ENCODE peak calls at places on chromosomes 16 and 17, in six cellular contexts. One of them, this sample, is unnamed.

GRCh38 chr17:8041249-8041928 is 2.5 kb downstream of the ALOX15B start:
- DNase-seq in IMR-90: peak
- DNase-seq in GM12878: no peak
- DNase-seq in A549: peak
- DNase-seq in SK-N-SH: peak
- DNase-seq in K562: peak
- DNase-seq in this sample: peak

GRCh38 chr17:40433551-40434384 is 9.5 kb upstream of the IGFBP4 start:
- DNase-seq in IMR-90: no peak
- DNase-seq in GM12878: no peak
- DNase-seq in A549: no peak
- DNase-seq in SK-N-SH: peak
- DNase-seq in K562: peak
- DNase-seq in this sample: no peak

GRCh38 chr16:30027588-30028437 is 3.3 kb downstream of the TLCD3B start:
- DNase-seq in IMR-90: no peak
- DNase-seq in GM12878: no peak
- DNase-seq in A549: no peak
- DNase-seq in SK-N-SH: no peak
- DNase-seq in K562: no peak
- DNase-seq in this sample: no peak

GRCh38 chr16:87581867-87582220 is 20.5 kb upstream of the JPH3 start:
- DNase-seq in IMR-90: peak
- DNase-seq in GM12878: no peak
- DNase-seq in A549: peak
- DNase-seq in SK-N-SH: peak
- DNase-seq in K562: peak
- DNase-seq in this sample: peak

GRCh38 chr17:59464246-59464645 is 101.2 kb upstream of the DHX40 start:
- DNase-seq in IMR-90: no peak
- DNase-seq in GM12878: no peak
- DNase-seq in A549: no peak
- DNase-seq in SK-N-SH: no peak
- DNase-seq in K562: no peak
- DNase-seq in this sample: no peak

GRCh38 chr16:11134722-11135121 is 121.3 kb downstream of the SOCS1 start:
- DNase-seq in IMR-90: no peak
- DNase-seq in GM12878: no peak
- DNase-seq in A549: no peak
- DNase-seq in SK-N-SH: no peak
- DNase-seq in K562: no peak
- DNase-seq in this sample: no peak

GRCh38 chr17:81966343-81967243 is 5.6 kb upstream of the NOTUM start:
- DNase-seq in IMR-90: peak
- DNase-seq in GM12878: no peak
- DNase-seq in A549: no peak
- DNase-seq in SK-N-SH: peak
- DNase-seq in K562: no peak
- DNase-seq in this sample: peak

GRCh38 chr17:28227278-28228108 is 91.5 kb upstream of the TMEM97 start:
- DNase-seq in IMR-90: no peak
- DNase-seq in GM12878: no peak
- DNase-seq in A549: peak
- DNase-seq in SK-N-SH: peak
- DNase-seq in K562: no peak
- DNase-seq in this sample: no peak

GRCh38 chr17:12081720-12082119 is 61.0 kb downstream of the MAP2K4 start:
- DNase-seq in IMR-90: no peak
- DNase-seq in GM12878: no peak
- DNase-seq in A549: no peak
- DNase-seq in SK-N-SH: no peak
- DNase-seq in K562: no peak
- DNase-seq in this sample: no peak

GRCh38 chr17:33291248-33292183 is 1.6 kb downstream of the ASIC2 start:
- DNase-seq in IMR-90: peak
- DNase-seq in GM12878: no peak
- DNase-seq in A549: peak
- DNase-seq in SK-N-SH: peak
- DNase-seq in K562: no peak
- DNase-seq in this sample: no peak

GRCh38 chr17:27980035-27980434 is 62.4 kb upstream of the NLK start:
- DNase-seq in IMR-90: peak
- DNase-seq in GM12878: no peak
- DNase-seq in A549: peak
- DNase-seq in SK-N-SH: no peak
- DNase-seq in K562: no peak
- DNase-seq in this sample: no peak

GRCh38 chr16:14523632-14524031 is 106.4 kb downstream of the PARN start:
- DNase-seq in IMR-90: no peak
- DNase-seq in GM12878: no peak
- DNase-seq in A549: no peak
- DNase-seq in SK-N-SH: no peak
- DNase-seq in K562: no peak
- DNase-seq in this sample: peak

GRCh38 chr16:29765167-29766032 is 12.7 kb upstream of the ZG16 start:
- DNase-seq in IMR-90: no peak
- DNase-seq in GM12878: no peak
- DNase-seq in A549: no peak
- DNase-seq in SK-N-SH: no peak
- DNase-seq in K562: no peak
- DNase-seq in this sample: peak

GRCh38 chr17:17024778-17025300 is 17.4 kb upstream of the MPRIP start:
- DNase-seq in IMR-90: no peak
- DNase-seq in GM12878: no peak
- DNase-seq in A549: no peak
- DNase-seq in SK-N-SH: peak
- DNase-seq in K562: no peak
- DNase-seq in this sample: no peak

GRCh38 chr17:8226536-8227237 is 16.3 kb upstream of the AURKB start:
- DNase-seq in IMR-90: peak
- DNase-seq in GM12878: peak
- DNase-seq in A549: peak
- DNase-seq in SK-N-SH: peak
- DNase-seq in K562: peak
- DNase-seq in this sample: no peak

GRCh38 chr17:3809135-3809534 is 8.1 kb upstream of the ITGAE start:
- DNase-seq in IMR-90: no peak
- DNase-seq in GM12878: no peak
- DNase-seq in A549: no peak
- DNase-seq in SK-N-SH: no peak
- DNase-seq in K562: no peak
- DNase-seq in this sample: no peak

GRCh38 chr16:81447383-81448101 is 2.9 kb downstream of the CMIP start:
- DNase-seq in IMR-90: no peak
- DNase-seq in GM12878: no peak
- DNase-seq in A549: peak
- DNase-seq in SK-N-SH: no peak
- DNase-seq in K562: no peak
- DNase-seq in this sample: peak

GRCh38 chr16:80197790-80198201 is 343.0 kb upstream of the DYNLRB2 start:
- DNase-seq in IMR-90: peak
- DNase-seq in GM12878: no peak
- DNase-seq in A549: peak
- DNase-seq in SK-N-SH: no peak
- DNase-seq in K562: no peak
- DNase-seq in this sample: peak

GRCh38 chr16:29863669-29863984 is 601 bp upstream of the CDIPT start:
- DNase-seq in IMR-90: no peak
- DNase-seq in GM12878: no peak
- DNase-seq in A549: no peak
- DNase-seq in SK-N-SH: no peak
- DNase-seq in K562: no peak
- DNase-seq in this sample: no peak

GRCh38 chr17:77840156-77840555 is 118.3 kb upstream of the TNRC6C start:
- DNase-seq in IMR-90: peak
- DNase-seq in GM12878: no peak
- DNase-seq in A549: no peak
- DNase-seq in SK-N-SH: no peak
- DNase-seq in K562: peak
- DNase-seq in this sample: no peak

GRCh38 chr17:77842148-77842905 is 116.2 kb upstream of the TNRC6C start:
- DNase-seq in IMR-90: peak
- DNase-seq in GM12878: no peak
- DNase-seq in A549: no peak
- DNase-seq in SK-N-SH: no peak
- DNase-seq in K562: no peak
- DNase-seq in this sample: no peak

GRCh38 chr17:77842906-77843249 is 115.6 kb upstream of the TNRC6C start:
- DNase-seq in IMR-90: no peak
- DNase-seq in GM12878: no peak
- DNase-seq in A549: no peak
- DNase-seq in SK-N-SH: no peak
- DNase-seq in K562: no peak
- DNase-seq in this sample: no peak

GRCh38 chr17:77840576-77841160 is 117.8 kb upstream of the TNRC6C start:
- DNase-seq in IMR-90: no peak
- DNase-seq in GM12878: no peak
- DNase-seq in A549: no peak
- DNase-seq in SK-N-SH: no peak
- DNase-seq in K562: no peak
- DNase-seq in this sample: no peak

DNA sequence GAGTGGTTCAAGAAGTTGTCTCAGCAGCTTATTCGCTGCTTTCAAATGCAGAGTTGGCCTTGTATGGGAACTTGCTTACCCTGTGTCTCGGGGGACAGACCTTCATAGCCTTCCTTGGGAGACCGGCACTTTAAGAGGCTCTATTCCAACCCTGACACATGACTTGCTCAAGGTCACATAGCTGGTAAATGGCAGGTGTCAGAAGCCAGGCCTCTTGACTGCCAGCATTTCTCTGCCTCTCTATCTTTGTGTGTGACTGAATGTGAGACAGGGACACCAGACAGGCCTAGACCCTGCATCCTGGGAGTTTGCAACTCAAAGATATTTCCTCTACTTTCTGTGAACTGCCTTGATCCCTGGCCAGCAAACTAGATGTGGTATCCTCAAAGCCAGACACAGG is 116.8 kb upstream of the TNRC6C start:
- DNase-seq in IMR-90: no peak
- DNase-seq in GM12878: no peak
- DNase-seq in A549: no peak
- DNase-seq in SK-N-SH: no peak
- DNase-seq in K562: no peak
- DNase-seq in this sample: no peak
- TF ChIP-seq SMC3 in IMR-90: no peak
- TF ChIP-seq SMC3 in GM12878: no peak
- TF ChIP-seq SMC3 in A549: no peak
- TF ChIP-seq SMC3 in SK-N-SH: no peak
- TF ChIP-seq SMC3 in K562: no peak
- TF ChIP-seq SMC3 in this sample: no peak

GRCh38 chr16:54244061-54244886 is 42.3 kb downstream of the IRX3 start:
- DNase-seq in IMR-90: no peak
- DNase-seq in GM12878: no peak
- DNase-seq in A549: no peak
- DNase-seq in SK-N-SH: no peak
- DNase-seq in K562: peak
- DNase-seq in this sample: peak
- TF ChIP-seq SMC3 in IMR-90: no peak
- TF ChIP-seq SMC3 in GM12878: no peak
- TF ChIP-seq SMC3 in A549: no peak
- TF ChIP-seq SMC3 in SK-N-SH: no peak
- TF ChIP-seq SMC3 in K562: no peak
- TF ChIP-seq SMC3 in this sample: peak

GRCh38 chr17:9837551-9838471 is 12.1 kb downstream of the GLP2R start:
- DNase-seq in IMR-90: peak
- DNase-seq in GM12878: no peak
- DNase-seq in A549: peak
- DNase-seq in SK-N-SH: no peak
- DNase-seq in K562: no peak
- DNase-seq in this sample: no peak
- TF ChIP-seq SMC3 in IMR-90: no peak
- TF ChIP-seq SMC3 in GM12878: no peak
- TF ChIP-seq SMC3 in A549: peak
- TF ChIP-seq SMC3 in SK-N-SH: no peak
- TF ChIP-seq SMC3 in K562: no peak
- TF ChIP-seq SMC3 in this sample: no peak

GRCh38 chr16:70694088-70694487 is 8.2 kb upstream of the MTSS2 start:
- DNase-seq in IMR-90: peak
- DNase-seq in GM12878: no peak
- DNase-seq in A549: peak
- DNase-seq in SK-N-SH: no peak
- DNase-seq in K562: no peak
- DNase-seq in this sample: no peak

GRCh38 chr16:70694517-70695218 is 8.8 kb upstream of the MTSS2 start:
- DNase-seq in IMR-90: no peak
- DNase-seq in GM12878: no peak
- DNase-seq in A549: no peak
- DNase-seq in SK-N-SH: peak
- DNase-seq in K562: no peak
- DNase-seq in this sample: no peak

GRCh38 chr16:70692130-70692470 is 6.2 kb upstream of the MTSS2 start:
- DNase-seq in IMR-90: no peak
- DNase-seq in GM12878: no peak
- DNase-seq in A549: no peak
- DNase-seq in SK-N-SH: no peak
- DNase-seq in K562: no peak
- DNase-seq in this sample: no peak

GRCh38 chr16:70692481-70693203 is 6.8 kb upstream of the MTSS2 start:
- DNase-seq in IMR-90: no peak
- DNase-seq in GM12878: no peak
- DNase-seq in A549: no peak
- DNase-seq in SK-N-SH: no peak
- DNase-seq in K562: no peak
- DNase-seq in this sample: peak

DNA sequence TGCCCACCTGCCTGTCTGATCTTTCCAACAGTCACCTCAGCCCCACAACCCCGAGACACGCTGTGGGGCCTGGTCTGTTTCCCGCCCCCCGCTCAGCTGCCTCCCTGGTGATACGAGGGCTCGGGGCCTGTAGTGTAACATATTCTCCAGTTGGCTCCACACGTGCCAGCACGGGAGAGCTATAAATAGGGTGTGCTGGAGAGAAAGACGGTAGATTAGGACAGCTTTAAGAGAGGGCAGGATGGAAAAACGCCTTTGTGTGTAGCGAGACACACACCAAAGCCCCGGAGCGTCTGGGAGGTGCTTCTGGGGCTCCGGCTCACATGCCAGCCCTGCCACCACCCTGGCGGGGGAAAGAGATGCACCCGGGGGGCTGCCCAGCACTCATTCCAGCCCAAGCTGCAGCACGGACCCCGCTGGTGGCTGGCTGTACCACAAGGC is 7.4 kb upstream of the MTSS2 start:
- DNase-seq in IMR-90: no peak
- DNase-seq in GM12878: no peak
- DNase-seq in A549: no peak
- DNase-seq in SK-N-SH: no peak
- DNase-seq in K562: no peak
- DNase-seq in this sample: no peak
- TF ChIP-seq SMC3 in IMR-90: no peak
- TF ChIP-seq SMC3 in GM12878: no peak
- TF ChIP-seq SMC3 in A549: no peak
- TF ChIP-seq SMC3 in SK-N-SH: no peak
- TF ChIP-seq SMC3 in K562: no peak
- TF ChIP-seq SMC3 in this sample: no peak

GRCh38 chr17:50550661-50551432 is 3.9 kb downstream of the SPATA20 start:
- DNase-seq in IMR-90: peak
- DNase-seq in GM12878: no peak
- DNase-seq in A549: peak
- DNase-seq in SK-N-SH: peak
- DNase-seq in K562: peak
- DNase-seq in this sample: peak
- TF ChIP-seq SMC3 in IMR-90: peak
- TF ChIP-seq SMC3 in GM12878: peak
- TF ChIP-seq SMC3 in A549: peak
- TF ChIP-seq SMC3 in SK-N-SH: peak
- TF ChIP-seq SMC3 in K562: peak
- TF ChIP-seq SMC3 in this sample: peak

GRCh38 chr17:5226940-5227878 is 7.5 kb downstream of the SCIMP start:
- DNase-seq in IMR-90: no peak
- DNase-seq in GM12878: peak
- DNase-seq in A549: no peak
- DNase-seq in SK-N-SH: no peak
- DNase-seq in K562: no peak
- DNase-seq in this sample: no peak
- TF ChIP-seq SMC3 in IMR-90: no peak
- TF ChIP-seq SMC3 in GM12878: no peak
- TF ChIP-seq SMC3 in A549: no peak
- TF ChIP-seq SMC3 in SK-N-SH: no peak
- TF ChIP-seq SMC3 in K562: no peak
- TF ChIP-seq SMC3 in this sample: no peak

This sample was measured in HepG2.